ENCODE peak calls at places on chromosome 10, in eight cellular contexts. G is NCI-H2081; A is choroid plexus epithelial cell; Z is HFF-Myc; J is coronary artery; L is WTC11; U is activated CD4-positive, alpha-beta T cell treated with anti-CD3 and anti-CD28 coated beads for 1 hour; I is NCI-H2227 treated with DMSO at 0.1 percent for 48 hours. C is an unnamed sample.

GRCh38 chr10:94274142-94274787 is 88.5 kb downstream of the NOC3L start:
- DNase-seq in G (no peak), A (peak; percentile 49), Z (no peak), J (no peak), L (no peak), U (no peak), I (no peak), C (no peak)

GRCh38 chr10:96833220-96834001 is 1.3 kb downstream of the LCOR start:
- DNase-seq in G (peak; percentile 31), A (peak; percentile 52), Z (no peak), J (no peak), L (peak; percentile 37), U (no peak), I (peak; percentile 21), C (no peak)

GRCh38 chr10:71323407-71323806 is 4.3 kb downstream of the SLC29A3 start:
- DNase-seq in G (no peak), A (peak; percentile 55), Z (no peak), J (no peak), L (no peak), U (no peak), I (peak; percentile 25), C (no peak)

GRCh38 chr10:6171891-6172354 is 30.8 kb upstream of the PFKFB3 start:
- DNase-seq in G (no peak), A (peak; percentile 68), Z (peak; percentile 86), J (peak; percentile 85), L (no peak), U (no peak), I (no peak), C (peak; percentile 85)

GRCh38 chr10:61793760-61794713 is 107.5 kb upstream of the ARID5B start:
- DNase-seq in G (peak; percentile 9), A (peak; percentile 48), Z (no peak), J (no peak), L (no peak), U (no peak), I (no peak), C (no peak)

GRCh38 chr10:88219753-88220152 is 356.3 kb downstream of the PTEN start:
- DNase-seq in G (no peak), A (no peak), Z (no peak), J (no peak), L (no peak), U (no peak), I (no peak), C (no peak)

GRCh38 chr10:97179311-97179710 is 6.4 kb downstream of the SLIT1 start:
- DNase-seq in G (no peak), A (no peak), Z (no peak), J (no peak), L (no peak), U (no peak), I (no peak), C (no peak)

GRCh38 chr10:127216786-127217185 is 20.4 kb upstream of the INSYN2A start:
- DNase-seq in G (no peak), A (no peak), Z (peak; percentile 20), J (no peak), L (no peak), U (no peak), I (no peak), C (no peak)

GRCh38 chr10:77328272-77328816 is 309.3 kb downstream of the KCNMA1 start:
- DNase-seq in G (no peak), A (peak; percentile 63), Z (no peak), J (no peak), L (peak; percentile 62), U (no peak), I (no peak), C (no peak)

GRCh38 chr10:11152801-11153200 is 135.1 kb downstream of the CELF2 start:
- DNase-seq in G (no peak), A (no peak), Z (no peak), J (no peak), L (no peak), U (no peak), I (no peak), C (no peak)

GRCh38 chr10:44316187-44316921 is 68.5 kb downstream of the CXCL12 start:
- DNase-seq in G (no peak), A (no peak), Z (no peak), J (no peak), L (peak; percentile 93), U (no peak), I (no peak), C (no peak)

GRCh38 chr10:3020881-3021280 is 46.5 kb upstream of the PFKP start:
- DNase-seq in G (no peak), A (no peak), Z (no peak), J (no peak), L (no peak), U (no peak), I (no peak), C (no peak)

GRCh38 chr10:26486985-26487850 is 49.1 kb downstream of the APBB1IP start:
- DNase-seq in G (no peak), A (peak; percentile 52), Z (peak; percentile 61), J (no peak), L (no peak), U (peak; percentile 50), I (no peak), C (no peak)

GRCh38 chr10:88270871-88271713 is 312.0 kb downstream of the RNLS start:
- DNase-seq in G (no peak), A (peak; percentile 73), Z (no peak), J (no peak), L (no peak), U (no peak), I (no peak), C (no peak)

GRCh38 chr10:132939957-132940790 is 2.2 kb downstream of the CFAP46 start:
- DNase-seq in G (no peak), A (peak; percentile 63), Z (no peak), J (no peak), L (peak; percentile 77), U (no peak), I (no peak), C (no peak)

GRCh38 chr10:100507357-100507732 is 12.3 kb downstream of the SEC31B start:
- DNase-seq in G (no peak), A (no peak), Z (no peak), J (no peak), L (no peak), U (no peak), I (no peak), C (no peak)

C was measured in vagina.